ENCODE peak calls at places on chromosomes 16 and 17, in five cellular contexts. B, C, H, K and E are unnamed samples. For H3K9me3, H3K27me3 and H3K4me1, the result is how much of the 10 kb centered on the place peaks cover.

GRCh38 chr17:31318298-31319190 is 2.9 kb downstream of the EVI2A start:
- DNase-seq in B (no peak), C (peak), H (peak), K (peak), E (peak)

GRCh38 chr17:7056386-7056785 is 12.5 kb upstream of the SLC16A11 start:
- DNase-seq in B (no peak), C (no peak), H (no peak), K (no peak), E (no peak)

GRCh38 chr17:63926164-63926563 is 6.0 kb downstream of the CD79B start:
- DNase-seq in B (no peak), C (no peak), H (no peak), K (no peak), E (no peak)

GRCh38 chr17:41547921-41548843 is 20.1 kb upstream of the KRT19 start:
- DNase-seq in B (peak), C (peak), H (peak), K (no peak), E (no peak)

GRCh38 chr17:80802626-80803450 is 188.8 kb upstream of the CHMP6 start:
- DNase-seq in B (no peak), C (no peak), H (no peak), K (no peak), E (no peak)

GRCh38 chr16:70523621-70524405 is at the start of gene SF3B3:
- DNase-seq in B (peak), C (peak), H (peak), K (no peak), E (no peak)

GRCh38 chr16:58034786-58035185 is 9.2 kb downstream of the MMP15 start:
- DNase-seq in B (no peak), C (no peak), H (no peak), K (no peak), E (no peak)

GRCh38 chr16:65622161-65622560 is 500.3 kb upstream of the CDH11 start:
- DNase-seq in B (no peak), C (no peak), H (no peak), K (no peak), E (no peak)

GRCh38 chr16:88941933-88942909 is 34.8 kb downstream of the CBFA2T3 start:
- DNase-seq in B (no peak), C (peak), H (peak), K (peak), E (peak)

GRCh38 chr16:15507299-15507958 is 73.0 kb downstream of the BMERB1 start:
- DNase-seq in B (no peak), C (no peak), H (no peak), K (no peak), E (no peak)

GRCh38 chr17:75384751-75385150 is 20.7 kb downstream of the GRB2 start:
- DNase-seq in B (no peak), C (no peak), H (no peak), K (no peak), E (no peak)

GRCh38 chr16:7217797-7218196 is 114.8 kb upstream of the RBFOX1 start:
- DNase-seq in B (no peak), C (no peak), H (no peak), K (no peak), E (no peak)

GRCh38 chr17:37299257-37299985 is 76.4 kb upstream of the C17orf78 start:
- DNase-seq in B (no peak), C (no peak), H (no peak), K (no peak), E (no peak)

GRCh38 chr17:61698244-61698643 is 107.2 kb upstream of the NACA2 start:
- DNase-seq in B (no peak), C (no peak), H (no peak), K (no peak), E (no peak)
- H3K9me3 ChIP-seq in B (under half), C (under half), H (under half), K (under half), E (under half)

DNA sequence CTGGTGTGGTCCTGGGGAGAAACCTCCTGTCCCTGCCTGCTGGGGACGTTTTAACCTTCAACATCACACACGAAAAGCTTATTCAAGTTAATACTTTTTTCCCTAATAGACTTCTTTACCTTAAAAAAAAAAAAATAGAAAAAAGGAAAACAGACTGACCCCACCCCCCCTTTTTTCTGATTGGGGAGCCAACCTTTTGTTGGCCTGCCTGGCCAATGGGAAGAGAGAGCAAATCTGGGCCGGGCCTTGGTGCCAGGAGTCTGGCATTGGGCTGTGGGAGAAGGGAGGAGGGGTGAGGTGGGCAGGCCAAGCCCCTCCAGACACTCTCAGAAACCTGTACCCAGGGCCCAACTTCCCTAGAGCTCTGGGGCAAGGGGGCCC is 3.0 kb downstream of the CBX8 start:
- DNase-seq in B (no peak), C (no peak), H (no peak), K (no peak), E (no peak)
- H3K27me3 ChIP-seq in B (under half), C (under half), H (under half), K (half or more), E (under half)

GRCh38 chr16:49020436-49020835 is 261.2 kb downstream of the CBLN1 start:
- DNase-seq in B (no peak), C (no peak), H (no peak), K (no peak), E (no peak)

GRCh38 chr16:49019081-49019633 is 262.5 kb downstream of the CBLN1 start:
- DNase-seq in B (no peak), C (no peak), H (no peak), K (no peak), E (no peak)

GRCh38 chr16:49018259-49018931 is 263.2 kb downstream of the CBLN1 start:
- DNase-seq in B (no peak), C (no peak), H (no peak), K (no peak), E (no peak)

GRCh38 chr16:49021136-49021535 is 260.5 kb downstream of the CBLN1 start:
- DNase-seq in B (no peak), C (no peak), H (no peak), K (no peak), E (no peak)

DNA sequence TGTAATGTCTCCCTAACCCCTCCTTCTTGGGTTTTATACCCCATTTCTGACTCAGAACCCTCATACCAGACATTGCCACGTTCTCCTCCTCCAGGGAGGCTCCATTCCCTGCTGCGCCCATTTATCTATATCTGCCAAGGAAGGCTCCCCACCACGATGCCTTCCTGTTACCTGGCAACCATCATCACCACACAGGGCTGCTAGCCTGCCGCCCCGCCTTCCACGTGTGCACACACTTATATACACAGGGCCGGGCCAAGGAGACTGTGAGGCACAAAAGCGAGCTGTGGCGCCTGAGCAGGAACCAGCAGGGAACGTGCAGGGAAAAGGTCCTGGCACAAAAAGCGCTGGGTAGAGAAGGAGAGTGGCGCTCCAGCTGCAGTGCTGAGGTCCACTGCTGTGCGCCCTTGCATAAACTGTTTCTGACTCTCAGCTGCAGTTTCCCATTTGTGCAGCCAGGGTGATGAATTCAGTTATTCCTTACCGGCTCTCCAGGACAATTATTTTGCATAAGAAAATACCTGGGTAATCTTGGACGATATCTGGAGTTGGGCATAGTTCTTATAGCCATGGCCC is 261.7 kb downstream of the CBLN1 start:
- DNase-seq in B (no peak), C (no peak), H (no peak), K (no peak), E (no peak)
- H3K4me1 ChIP-seq in B (under half), C (under half), H (under half), K (under half), E (under half)

GRCh38 chr17:82442643-82443464 is 7.7 kb downstream of the CYBC1 start:
- DNase-seq in B (no peak), C (no peak), H (no peak), K (no peak), E (no peak)
- H3K9me3 ChIP-seq in B (under half), C (under half), H (under half), K (under half), E (under half)

GRCh38 chr17:44257815-44258750 is 9.9 kb downstream of the SLC4A1 start:
- DNase-seq in B (no peak), C (no peak), H (no peak), K (no peak), E (no peak)

GRCh38 chr17:44260296-44260695 is 7.6 kb downstream of the SLC4A1 start:
- DNase-seq in B (no peak), C (no peak), H (no peak), K (no peak), E (no peak)

GRCh38 chr17:44256671-44257070 is 11.3 kb downstream of the SLC4A1 start:
- DNase-seq in B (no peak), C (no peak), H (no peak), K (no peak), E (no peak)

GRCh38 chr17:44255915-44256314 is 12.0 kb downstream of the SLC4A1 start:
- DNase-seq in B (no peak), C (no peak), H (no peak), K (no peak), E (no peak)

DNA sequence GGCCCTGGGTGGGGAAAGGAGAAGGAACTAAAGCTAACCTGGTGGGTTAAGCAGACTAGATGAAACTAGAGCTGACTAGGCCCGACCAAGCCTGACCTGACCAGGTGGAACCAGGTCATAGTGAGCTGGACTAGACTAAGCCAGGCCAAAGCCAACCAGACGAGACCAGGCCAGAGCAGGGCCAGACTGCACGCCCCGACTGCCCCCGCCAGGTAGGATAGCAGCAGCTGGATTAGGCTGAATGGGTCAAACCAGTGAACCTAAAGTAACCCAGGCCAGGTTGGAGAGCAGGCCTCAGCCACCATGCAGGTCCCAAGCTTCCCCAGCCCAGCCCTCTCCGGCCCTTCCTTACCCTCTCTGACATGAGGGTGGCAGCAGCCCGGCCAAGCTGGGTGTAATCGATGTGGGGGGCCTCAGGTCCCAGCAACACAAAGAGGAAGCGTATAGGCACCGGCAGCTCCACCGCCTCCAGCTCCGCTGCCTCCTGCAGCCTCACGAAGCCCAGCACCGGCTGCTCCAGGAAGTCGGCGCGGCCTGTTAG is 9.1 kb downstream of the SLC4A1 start:
- DNase-seq in B (no peak), C (no peak), H (no peak), K (no peak), E (no peak)
- H3K27me3 ChIP-seq in B (under half), C (under half), H (under half), K (under half), E (under half)

DNA sequence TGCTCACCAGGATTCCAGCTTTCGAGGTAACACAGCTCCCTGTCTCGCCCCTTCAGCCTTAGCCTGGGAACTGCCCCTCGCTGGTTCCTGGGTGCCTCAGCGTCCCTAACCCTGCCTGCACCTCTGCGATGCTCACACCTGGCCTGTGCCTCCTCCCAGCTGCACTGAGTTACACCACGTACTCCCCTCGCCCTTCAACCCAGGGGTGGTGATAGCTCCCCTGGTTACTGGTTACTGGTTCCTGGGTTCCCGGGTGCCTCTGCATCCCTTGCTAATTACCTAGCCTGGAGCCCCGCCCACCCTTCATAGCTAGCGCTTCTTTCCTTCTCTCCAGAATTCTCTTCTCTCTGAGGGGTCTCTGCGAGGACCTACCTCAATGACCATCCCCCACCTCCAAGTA is 65.3 kb upstream of the PLCG2 start:
- DNase-seq in B (no peak), C (no peak), H (no peak), K (no peak), E (no peak)
- H3K4me1 ChIP-seq in B (under half), C (under half), H (under half), K (under half), E (under half)

GRCh38 chr16:12499032-12499735 is 304.5 kb downstream of the CPPED1 start:
- DNase-seq in B (no peak), C (no peak), H (no peak), K (no peak), E (peak)
- H3K9me3 ChIP-seq in B (under half), C (under half), H (under half), K (under half), E (under half)

GRCh38 chr16:79838860-79839259 is 238.3 kb upstream of the MAF start:
- DNase-seq in B (no peak), C (no peak), H (peak), K (no peak), E (no peak)
- H3K27me3 ChIP-seq in B (under half), C (under half), H (under half), K (under half), E (under half)